ENCODE peak calls at places on chromosomes 2 and 18, in nine cellular contexts. V is astrocyte of the spinal cord, A is ascending aorta, B is aorta, S is H7, U is A549, F is fibroblast of mammary gland, Y is epithelial cell of esophagus, M is right atrium auricular region. E is an unnamed sample.

GRCh38 chr2:99066075-99066557 is 75.4 kb upstream of the C2orf15 start:
- DNase-seq in V (peak), A (no peak), B (no peak), S (peak), U (peak), F (peak), Y (peak), M (no peak), E (no peak)

GRCh38 chr2:112152476-112153178 is 14.4 kb downstream of the FBLN7 start:
- DNase-seq in V (no peak), A (no peak), B (peak), S (no peak), U (no peak), F (peak), Y (no peak), M (no peak), E (no peak)

GRCh38 chr2:98039085-98039756 is 43.5 kb upstream of the TMEM131 start:
- DNase-seq in V (no peak), A (no peak), B (no peak), S (no peak), U (no peak), F (no peak), Y (no peak), M (peak), E (no peak)

GRCh38 chr18:28175930-28176673 is 828 bp downstream of the CDH2 start:
- DNase-seq in V (peak), A (no peak), B (no peak), S (peak), U (peak), F (peak), Y (peak), M (no peak), E (no peak)

GRCh38 chr2:15673919-15674636 is 82.4 kb downstream of the DDX1 start:
- DNase-seq in V (peak), A (no peak), B (no peak), S (peak), U (no peak), F (peak), Y (peak), M (no peak), E (no peak)

GRCh38 chr2:174342600-174343342 is 8.0 kb downstream of the SP9 start:
- DNase-seq in V (no peak), A (no peak), B (no peak), S (peak), U (no peak), F (no peak), Y (no peak), M (no peak), E (no peak)

GRCh38 chr2:102258386-102259074 is 52.8 kb upstream of the IL1RL1 start:
- DNase-seq in V (peak), A (no peak), B (no peak), S (no peak), U (peak), F (peak), Y (peak), M (no peak), E (no peak)

GRCh38 chr2:96153991-96154431 is 8.8 kb upstream of the DUSP2 start:
- DNase-seq in V (no peak), A (no peak), B (peak), S (peak), U (no peak), F (no peak), Y (no peak), M (no peak), E (no peak)

GRCh38 chr2:158665536-158666302 is 129.4 kb upstream of the DAPL1 start:
- DNase-seq in V (no peak), A (no peak), B (no peak), S (no peak), U (no peak), F (peak), Y (no peak), M (no peak), E (no peak)

GRCh38 chr18:68263481-68263880 is 451.4 kb downstream of the TMX3 start:
- DNase-seq in V (peak), A (no peak), B (no peak), S (no peak), U (no peak), F (peak), Y (peak), M (no peak), E (no peak)

GRCh38 chr2:112026509-112026908 is 28.6 kb upstream of the TMEM87B start:
- DNase-seq in V (no peak), A (no peak), B (no peak), S (no peak), U (no peak), F (no peak), Y (no peak), M (no peak), E (no peak)

GRCh38 chr2:186201371-186201770 is 284.7 kb upstream of the ZC3H15 start:
- DNase-seq in V (peak), A (no peak), B (no peak), S (no peak), U (no peak), F (peak), Y (peak), M (no peak), E (no peak)

GRCh38 chr2:41994661-41995060 is 53.2 kb upstream of the PKDCC start:
- DNase-seq in V (no peak), A (no peak), B (no peak), S (no peak), U (no peak), F (no peak), Y (no peak), M (no peak), E (no peak)

GRCh38 chr18:35635171-35635570 is 53.6 kb downstream of the GALNT1 start:
- DNase-seq in V (peak), A (no peak), B (no peak), S (no peak), U (no peak), F (peak), Y (peak), M (no peak), E (no peak)

GRCh38 chr2:32946314-32947075 is at the start of gene LTBP1:
- DNase-seq in V (peak), A (peak), B (peak), S (peak), U (peak), F (peak), Y (peak), M (peak), E (peak)

DNA sequence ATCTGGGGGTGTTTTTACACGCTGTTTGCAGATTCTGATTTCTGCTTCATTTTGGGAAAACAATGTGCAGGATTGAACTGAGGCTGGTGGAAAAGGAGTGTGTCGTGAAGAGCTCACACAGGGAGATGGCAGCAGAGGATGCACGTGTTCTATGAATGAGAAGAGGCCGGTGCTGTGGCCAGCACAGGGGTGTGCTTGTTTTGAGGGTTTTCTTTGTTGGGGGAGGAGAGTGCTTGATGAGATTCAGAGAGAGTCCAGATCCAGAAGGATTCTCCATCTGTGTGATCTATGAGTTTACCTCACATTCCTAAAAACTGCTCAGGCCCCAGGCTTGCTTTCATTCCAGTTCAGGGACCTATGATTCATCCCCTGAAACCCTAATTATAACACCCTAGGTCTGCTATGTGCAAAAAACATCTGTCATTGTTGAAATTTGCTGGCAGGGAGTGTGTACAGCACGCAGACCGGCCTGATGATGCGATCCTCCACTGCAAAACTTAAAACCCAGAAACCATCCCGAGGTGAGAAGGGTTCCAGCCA is 12.1 kb downstream of the TGFA start:
- DNase-seq in V (no peak), A (no peak), B (no peak), S (no peak), U (no peak), F (no peak), Y (peak), M (no peak), E (no peak)
- H3K4me3 ChIP-seq in V (no peak), A (no peak), B (no peak), S (no peak), U (no peak), F (no peak), Y (no peak), M (no peak), E (no peak)

GRCh38 chr2:223599646-223600009 is 2.5 kb downstream of the SCG2 start:
- DNase-seq in V (no peak), A (no peak), B (no peak), S (no peak), U (no peak), F (peak), Y (no peak), M (no peak), E (no peak)

GRCh38 chr2:223602972-223603371 is 811 bp upstream of the SCG2 start:
- DNase-seq in V (no peak), A (no peak), B (no peak), S (no peak), U (no peak), F (no peak), Y (no peak), M (no peak), E (no peak)

GRCh38 chr2:223604231-223604630 is 2.1 kb upstream of the SCG2 start:
- DNase-seq in V (no peak), A (no peak), B (no peak), S (no peak), U (no peak), F (no peak), Y (no peak), M (no peak), E (no peak)

GRCh38 chr2:223600056-223600455 is 2.1 kb downstream of the SCG2 start:
- DNase-seq in V (no peak), A (no peak), B (no peak), S (no peak), U (no peak), F (peak), Y (no peak), M (no peak), E (no peak)

DNA sequence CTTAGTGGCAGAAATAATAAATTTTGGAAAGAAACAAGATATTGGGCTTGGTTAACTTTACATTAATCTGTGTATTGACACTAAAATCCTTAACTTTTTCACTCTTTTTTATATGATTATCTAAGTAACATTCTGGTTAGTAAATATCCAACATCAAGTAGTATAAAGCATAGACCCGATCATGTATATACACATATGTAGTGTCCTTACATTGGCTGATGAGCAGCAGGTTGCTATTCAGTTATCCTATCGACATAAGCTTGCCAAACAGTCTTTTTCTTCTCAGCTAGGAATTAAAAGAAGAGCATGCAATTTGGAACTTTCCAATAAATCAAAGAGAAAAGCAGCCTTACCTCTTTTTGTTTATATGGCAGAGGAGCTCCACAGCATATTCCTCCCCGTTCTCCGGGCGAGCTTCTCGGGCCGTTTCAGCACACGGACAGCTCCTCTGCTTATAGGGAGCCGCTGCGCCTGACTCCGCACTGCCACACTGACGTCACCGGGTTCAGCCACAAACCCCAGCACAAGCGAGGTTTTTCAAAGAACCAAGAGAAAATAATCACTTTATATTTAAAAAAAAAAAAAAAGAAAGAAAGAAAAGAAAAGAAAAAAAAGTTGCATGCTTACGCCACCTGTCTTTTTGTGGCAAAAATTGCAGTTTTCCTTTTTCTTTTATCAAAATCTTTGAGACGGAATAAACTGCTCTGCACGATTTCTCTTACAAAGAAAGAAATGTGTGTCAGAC is at the start of gene SCG2:
- DNase-seq in V (peak), A (peak), B (peak), S (peak), U (peak), F (peak), Y (peak), M (peak), E (peak)
- H3K4me3 ChIP-seq in V (peak), A (no peak), B (no peak), S (no peak), U (peak), F (no peak), Y (no peak), M (no peak), E (no peak)

GRCh38 chr2:196403471-196403870 is 232.1 kb upstream of the STK17B start:
- DNase-seq in V (peak), A (no peak), B (no peak), S (no peak), U (no peak), F (peak), Y (peak), M (no peak), E (no peak)
- H3K4me3 ChIP-seq in V (no peak), A (no peak), B (no peak), S (no peak), U (no peak), F (no peak), Y (no peak), M (no peak), E (no peak)

GRCh38 chr2:134120718-134121630 is 132.9 kb upstream of the MGAT5 start:
- DNase-seq in V (peak), A (no peak), B (peak), S (peak), U (peak), F (peak), Y (peak), M (no peak), E (no peak)

GRCh38 chr2:134122610-134123009 is 131.3 kb upstream of the MGAT5 start:
- DNase-seq in V (no peak), A (no peak), B (no peak), S (peak), U (no peak), F (no peak), Y (no peak), M (no peak), E (no peak)

GRCh38 chr2:134120160-134120717 is 133.6 kb upstream of the MGAT5 start:
- DNase-seq in V (peak), A (no peak), B (peak), S (no peak), U (no peak), F (no peak), Y (no peak), M (no peak), E (no peak)

GRCh38 chr2:134127496-134127895 is 126.4 kb upstream of the MGAT5 start:
- DNase-seq in V (no peak), A (no peak), B (no peak), S (no peak), U (no peak), F (no peak), Y (no peak), M (no peak), E (no peak)

GRCh38 chr2:134124047-134124753 is 129.7 kb upstream of the MGAT5 start:
- DNase-seq in V (no peak), A (no peak), B (no peak), S (no peak), U (no peak), F (no peak), Y (no peak), M (no peak), E (no peak)
- H3K4me3 ChIP-seq in V (no peak), A (no peak), B (no peak), S (no peak), U (no peak), F (no peak), Y (no peak), M (no peak), E (no peak)

DNA sequence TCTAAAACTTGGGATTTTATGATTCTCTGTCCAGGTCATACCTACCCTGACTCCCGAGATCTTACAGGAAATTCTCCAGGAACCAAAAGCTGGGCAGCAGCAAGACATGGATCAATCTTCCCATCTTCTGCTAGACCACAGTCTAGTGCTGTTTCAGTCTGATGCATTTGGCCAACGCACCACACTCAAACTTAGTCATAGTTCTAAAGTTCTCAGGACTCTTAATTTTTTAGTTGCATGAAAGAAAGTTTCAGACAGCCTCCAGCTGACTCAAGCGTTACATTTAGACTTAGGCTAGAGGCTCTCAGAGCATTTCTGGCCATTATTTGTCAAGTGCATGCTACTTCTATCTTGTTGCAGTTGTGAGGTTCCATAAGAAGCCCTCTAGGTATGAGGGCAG is 230.1 kb upstream of the CCDC150 start:
- DNase-seq in V (peak), A (no peak), B (no peak), S (no peak), U (no peak), F (no peak), Y (no peak), M (no peak), E (no peak)
- H3K4me3 ChIP-seq in V (no peak), A (no peak), B (no peak), S (no peak), U (no peak), F (no peak), Y (no peak), M (no peak), E (no peak)

DNA sequence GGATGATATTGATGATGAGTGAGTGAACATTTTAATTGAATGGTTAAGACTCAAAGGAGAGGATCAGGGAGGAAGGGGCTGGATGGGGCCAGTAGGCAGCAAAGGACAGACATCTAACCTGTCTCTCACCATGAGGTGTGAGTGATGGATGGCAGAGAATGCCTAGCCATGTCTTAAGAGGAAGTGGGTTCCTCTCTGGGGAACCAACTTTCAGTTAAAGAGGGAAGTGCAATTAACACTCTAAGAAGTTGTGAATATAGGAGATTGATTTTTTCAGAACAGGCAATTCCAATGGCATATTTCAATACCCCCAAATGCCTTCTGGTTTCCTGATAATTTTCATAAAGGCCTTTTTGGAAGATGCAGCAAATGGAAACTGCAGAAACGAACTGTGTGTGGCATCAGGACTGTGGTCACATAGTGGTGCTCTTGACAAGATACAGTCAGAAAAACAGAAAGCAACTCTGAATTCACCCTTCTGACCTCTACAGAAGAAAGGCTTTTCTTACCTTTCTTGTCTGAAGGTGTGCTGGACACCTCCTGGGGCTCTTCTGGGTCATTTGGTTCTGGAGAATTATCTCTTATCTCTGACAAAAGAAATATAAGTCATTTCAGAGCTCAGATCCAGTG is 10.2 kb downstream of the SP110 start:
- DNase-seq in V (no peak), A (no peak), B (no peak), S (no peak), U (no peak), F (no peak), Y (no peak), M (no peak), E (no peak)
- H3K4me3 ChIP-seq in V (no peak), A (no peak), B (no peak), S (no peak), U (no peak), F (no peak), Y (no peak), M (no peak), E (no peak)

GRCh38 chr2:134838143-134838620 is at the start of gene ACMSD:
- DNase-seq in V (no peak), A (no peak), B (no peak), S (no peak), U (no peak), F (no peak), Y (no peak), M (no peak), E (no peak)

GRCh38 chr2:134836986-134837385 is 1.4 kb upstream of the ACMSD start:
- DNase-seq in V (peak), A (no peak), B (no peak), S (no peak), U (no peak), F (peak), Y (peak), M (no peak), E (no peak)

GRCh38 chr2:134835471-134835870 is 2.9 kb upstream of the ACMSD start:
- DNase-seq in V (no peak), A (no peak), B (no peak), S (no peak), U (no peak), F (no peak), Y (no peak), M (no peak), E (no peak)

GRCh38 chr2:134842930-134843490 is 4.6 kb downstream of the ACMSD start:
- DNase-seq in V (no peak), A (no peak), B (no peak), S (no peak), U (no peak), F (no peak), Y (peak), M (no peak), E (no peak)

DNA sequence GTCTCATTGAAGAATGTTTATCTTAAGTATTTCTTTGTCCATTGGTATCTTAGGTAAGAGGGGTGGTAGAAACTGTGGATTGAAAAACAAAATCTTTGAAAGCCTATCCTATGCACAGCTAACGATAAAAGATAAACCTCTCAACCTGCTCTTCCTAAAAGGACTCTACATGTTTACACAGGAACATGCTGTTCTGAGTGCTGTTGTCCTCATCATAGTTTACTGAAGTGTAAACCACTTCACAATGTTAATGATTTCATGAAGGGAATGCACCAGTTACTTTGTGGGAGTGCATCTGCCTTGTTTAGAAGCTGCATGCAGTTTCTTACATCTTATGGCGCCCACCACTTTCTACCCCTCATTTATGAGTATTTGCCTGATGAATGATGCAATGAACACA is 1.2 kb downstream of the ACMSD start:
- DNase-seq in V (no peak), A (no peak), B (no peak), S (no peak), U (no peak), F (no peak), Y (no peak), M (no peak), E (no peak)
- H3K4me3 ChIP-seq in V (no peak), A (no peak), B (no peak), S (no peak), U (no peak), F (no peak), Y (no peak), M (no peak), E (no peak)

E was measured in breast epithelium.